ENCODE peak calls at places on chromosomes 6 and 20, in five cellular contexts. W, B, M, F and U are unnamed samples. For H3F3A, the result is how much of the 10 kb centered on the place peaks cover.

GRCh38 chr20:18986146-18986830 is 172.7 kb downstream of the SCP2D1 start:
- DNase-seq in F (peak), W (no peak), M (no peak), B (no peak), U (peak)

GRCh38 chr6:148972481-148972880 is 225.7 kb downstream of the UST start:
- DNase-seq in B (peak), F (no peak), W (peak), M (peak), U (peak)

GRCh38 chr20:37452236-37452635 is 68.8 kb upstream of the NNAT start:
- DNase-seq in M (no peak), F (no peak), W (no peak), B (no peak), U (no peak)

GRCh38 chr6:151658091-151658490 is 149.4 kb upstream of the ESR1 start:
- DNase-seq in W (no peak), B (no peak), M (no peak), F (no peak), U (peak)

GRCh38 chr6:124310139-124310538 is 506.5 kb downstream of the NKAIN2 start:
- DNase-seq in B (no peak), F (no peak), W (no peak), M (no peak), U (no peak)

GRCh38 chr6:41271901-41272395 is 14.5 kb downstream of the TREM1 start:
- DNase-seq in F (no peak), W (no peak), M (no peak), B (no peak), U (no peak)

GRCh38 chr6:15280023-15280422 is 34.2 kb downstream of the JARID2 start:
- DNase-seq in B (no peak), F (peak), M (no peak), W (no peak), U (peak)

GRCh38 chr6:148874698-148875293 is 128.0 kb downstream of the UST start:
- DNase-seq in B (no peak), W (no peak), F (peak), M (no peak), U (no peak)

GRCh38 chr20:53016534-53017042 is 44.4 kb downstream of the TSHZ2 start:
- DNase-seq in F (no peak), B (no peak), M (no peak), W (no peak), U (no peak)

GRCh38 chr6:134593442-134593841 is 275.5 kb upstream of the SGK1 start:
- DNase-seq in M (no peak), F (no peak), B (no peak), W (no peak), U (no peak)

GRCh38 chr20:19737025-19737424 is 21.0 kb upstream of the RIN2 start:
- DNase-seq in B (peak), W (no peak), F (peak), M (no peak), U (peak)

GRCh38 chr20:32017711-32018251 is 7.5 kb downstream of the CCM2L start:
- DNase-seq in F (no peak), B (peak), M (peak), W (peak), U (peak)

GRCh38 chr6:150334790-150335783 is 33.7 kb upstream of the IYD start:
- DNase-seq in W (peak), F (peak), B (peak), M (peak), U (peak)

GRCh38 chr6:92361990-92362770 is 1057.2 kb downstream of the EPHA7 start:
- DNase-seq in W (no peak), M (no peak), B (no peak), F (no peak), U (no peak)

GRCh38 chr20:4519530-4519929 is 202.2 kb upstream of the PRND start:
- DNase-seq in B (peak), W (peak), M (no peak), F (peak), U (peak)

GRCh38 chr6:111210074-111210729 is 122.9 kb downstream of the SLC16A10 start:
- DNase-seq in F (peak), M (peak), W (peak), B (peak), U (peak)

GRCh38 chr20:8334641-8335040 is 202.6 kb downstream of the PLCB1 start:
- DNase-seq in M (no peak), B (no peak), F (no peak), W (no peak), U (no peak)

GRCh38 chr20:1122388-1123315 is 4.2 kb downstream of the PSMF1 start:
- DNase-seq in F (peak), B (peak), W (no peak), M (no peak), U (peak)

GRCh38 chr6:103783344-103783743 is 1076.4 kb downstream of the HACE1 start:
- DNase-seq in F (no peak), W (no peak), M (peak), B (peak), U (peak)

GRCh38 chr6:139376604-139377218 is 2.3 kb upstream of the CITED2 start:
- DNase-seq in B (peak), M (no peak), F (peak), W (peak), U (peak)

GRCh38 chr6:91304506-91304905 is 717.6 kb upstream of the MAP3K7 start:
- DNase-seq in W (no peak), B (no peak), F (no peak), M (no peak), U (no peak)

GRCh38 chr6:31114970-31115849 is 610 bp downstream of the PSORS1C1 start:
- DNase-seq in B (peak), W (peak), F (peak), M (no peak), U (peak)

GRCh38 chr20:36880741-36881250 is 4.9 kb downstream of the TLDC2 start:
- DNase-seq in W (no peak), B (no peak), M (no peak), F (no peak), U (no peak)

GRCh38 chr6:117550618-117551242 is 51.6 kb downstream of the GOPC start:
- DNase-seq in B (no peak), F (no peak), W (no peak), M (no peak), U (no peak)

GRCh38 chr20:38723069-38723981 is 961 bp upstream of the SLC32A1 start:
- DNase-seq in B (no peak), W (peak), F (peak), M (no peak), U (no peak)

GRCh38 chr6:33609444-33610034 is 11.6 kb upstream of the ITPR3 start:
- DNase-seq in F (peak), B (no peak), W (no peak), M (no peak), U (peak)

GRCh38 chr6:20978176-20978614 is 443.9 kb downstream of the CDKAL1 start:
- DNase-seq in B (no peak), M (no peak), F (peak), W (no peak), U (no peak)

GRCh38 chr6:98576811-98577210 is 257.6 kb upstream of the POU3F2 start:
- DNase-seq in B (no peak), W (no peak), F (peak), M (no peak), U (no peak)

GRCh38 chr6:13278991-13279390 is 49.3 kb downstream of the TBC1D7 start:
- DNase-seq in W (no peak), B (no peak), M (no peak), F (peak), U (no peak)

GRCh38 chr20:50693001-50693400 is 1.7 kb upstream of the RIPOR3 start:
- DNase-seq in F (peak), W (no peak), M (no peak), B (no peak), U (no peak)

GRCh38 chr6:29624520-29624961 is 8.4 kb downstream of the GABBR1 start:
- DNase-seq in F (no peak), M (no peak), W (peak), B (no peak), U (no peak)

GRCh38 chr6:29627762-29628418 is 5.1 kb downstream of the GABBR1 start:
- DNase-seq in F (peak), W (peak), B (no peak), M (no peak), U (peak)

GRCh38 chr6:29626948-29627761 is 5.8 kb downstream of the GABBR1 start:
- DNase-seq in B (no peak), W (no peak), F (peak), M (no peak), U (no peak)

GRCh38 chr6:29628419-29629281 is 4.3 kb downstream of the GABBR1 start:
- DNase-seq in W (peak), B (peak), M (peak), F (peak), U (peak)

DNA sequence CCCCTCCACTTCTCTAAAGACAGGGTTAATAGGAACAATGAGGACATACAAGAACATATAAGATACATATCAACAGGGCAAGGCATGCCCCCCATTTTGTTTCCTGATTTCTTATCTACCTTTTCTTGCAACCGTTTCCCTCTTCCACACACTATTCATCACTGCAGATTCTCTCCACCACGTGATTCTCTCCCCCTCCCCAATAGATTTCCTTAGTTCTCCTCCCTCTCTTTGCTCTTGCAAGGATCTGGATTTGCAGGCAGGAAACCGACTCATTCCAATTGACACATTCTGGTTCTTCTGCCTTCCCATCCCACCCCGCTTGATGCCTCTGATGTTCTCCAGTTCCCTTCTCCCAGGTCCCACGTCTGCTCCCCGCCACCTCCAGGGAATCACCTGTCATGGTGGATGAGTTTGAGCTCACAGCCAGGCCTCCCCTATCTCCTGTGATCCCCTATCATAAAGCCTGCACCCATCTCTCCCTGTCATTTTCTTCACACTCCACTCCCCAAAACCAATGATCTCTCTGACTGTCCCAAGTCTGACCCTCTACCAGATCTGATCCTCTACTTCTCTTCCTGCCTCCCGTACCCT is 7.5 kb downstream of the GABBR1 start:
- DNase-seq in F (no peak), W (no peak), B (no peak), M (no peak), U (no peak)
- H3F3A ChIP-seq in F (under half), W (under half), B (under half), M (under half), U (under half)

GRCh38 chr6:73521351-73522254 is 771 bp upstream of the EEF1A1 start:
- DNase-seq in M (peak), W (peak), B (no peak), F (peak), U (peak)
- H3F3A ChIP-seq in M (half or more), W (under half), B (half or more), F (half or more), U (under half)

GRCh38 chr6:129675669-129676472 is 34.1 kb downstream of the ARHGAP18 start:
- DNase-seq in W (no peak), B (no peak), F (no peak), M (no peak), U (no peak)
- H3F3A ChIP-seq in W (under half), B (under half), F (half or more), M (under half), U (under half)

GRCh38 chr6:10384333-10384718 is 30.5 kb downstream of the TFAP2A start:
- DNase-seq in B (no peak), F (no peak), M (no peak), W (no peak), U (no peak)
- H3F3A ChIP-seq in B (under half), F (under half), M (under half), W (half or more), U (under half)

GRCh38 chr20:5535211-5535756 is 214.9 kb upstream of the SHLD1 start:
- DNase-seq in W (no peak), F (peak), M (no peak), B (no peak), U (no peak)

GRCh38 chr20:5544175-5544574 is 206.0 kb upstream of the SHLD1 start:
- DNase-seq in B (no peak), M (no peak), W (no peak), F (no peak), U (no peak)

GRCh38 chr20:5544702-5545101 is 205.5 kb upstream of the SHLD1 start:
- DNase-seq in B (no peak), F (no peak), W (no peak), M (no peak), U (no peak)

GRCh38 chr20:5539656-5540055 is 210.5 kb upstream of the SHLD1 start:
- DNase-seq in W (no peak), M (no peak), B (no peak), F (no peak), U (no peak)

DNA sequence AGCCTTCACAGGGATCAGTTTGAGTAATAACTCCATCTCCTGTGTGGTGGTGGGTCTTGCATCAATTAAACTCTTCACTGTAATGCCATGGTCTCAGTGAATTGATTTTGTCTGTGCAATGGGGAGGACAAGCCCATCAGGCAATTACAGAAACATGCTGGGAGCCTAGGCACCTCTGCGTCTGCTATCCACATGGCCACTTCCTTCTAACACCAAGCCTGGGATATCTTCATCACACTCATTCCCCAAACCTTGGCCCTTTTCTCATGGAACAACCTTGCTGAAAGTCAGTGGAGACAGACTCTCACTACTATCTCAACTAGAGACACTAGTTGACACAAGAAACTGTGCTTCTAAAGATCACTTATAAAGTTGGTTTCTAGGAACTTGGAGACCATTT is 210.1 kb upstream of the SHLD1 start:
- DNase-seq in B (no peak), F (no peak), W (no peak), M (no peak), U (no peak)
- H3F3A ChIP-seq in B (under half), F (under half), W (under half), M (under half), U (under half)

GRCh38 chr6:24865161-24865560 is 66.4 kb upstream of the ARMH2 start:
- DNase-seq in F (no peak), B (no peak), W (no peak), M (no peak), U (no peak)
- H3F3A ChIP-seq in F (under half), B (under half), W (under half), M (under half), U (under half)

GRCh38 chr6:160775730-160776129 is 73.7 kb downstream of the PLG start:
- DNase-seq in F (no peak), B (no peak), M (no peak), W (no peak), U (no peak)

GRCh38 chr6:160774399-160774798 is 72.4 kb downstream of the PLG start:
- DNase-seq in W (no peak), F (no peak), B (no peak), M (no peak), U (no peak)
- H3F3A ChIP-seq in W (under half), F (under half), B (under half), M (under half), U (under half)

DNA sequence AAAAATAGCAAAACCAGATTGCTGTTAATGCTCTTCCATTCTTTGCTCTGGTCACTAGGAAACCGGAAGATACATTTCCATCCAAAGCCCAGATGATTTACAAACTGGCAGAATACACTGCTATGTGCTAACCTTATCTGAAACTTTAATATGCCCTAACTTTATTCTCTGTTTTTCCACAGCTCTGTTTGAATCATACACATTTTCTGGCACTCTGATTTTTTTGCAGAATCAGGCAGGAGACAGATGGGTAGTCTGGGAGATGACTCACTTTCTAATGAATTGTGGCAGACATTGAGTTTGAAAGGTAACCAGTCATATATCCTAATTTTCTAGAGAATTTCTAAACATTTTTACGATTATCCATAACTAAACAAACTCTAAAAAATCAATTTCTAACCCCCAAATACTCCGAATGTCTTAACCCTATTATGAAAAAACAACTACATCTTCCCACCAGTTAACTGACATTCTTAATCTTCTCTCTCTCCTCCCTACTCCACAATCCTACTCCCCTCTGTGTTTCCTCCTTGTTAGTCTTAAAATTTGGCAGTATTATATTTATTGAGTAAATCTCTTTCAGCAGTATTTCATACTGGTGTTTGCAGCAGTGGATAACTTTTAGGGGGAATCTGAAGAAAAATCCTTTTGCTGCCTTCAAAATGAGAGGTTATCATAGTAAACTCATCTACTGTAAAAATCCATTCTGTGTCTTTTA is 63.5 kb downstream of the MAN1A1 start:
- DNase-seq in W (no peak), M (no peak), F (peak), B (no peak), U (no peak)
- H3F3A ChIP-seq in W (under half), M (under half), F (under half), B (under half), U (under half)